ENCODE peak calls at places on chromosomes 4 and X, in six cellular contexts. T, W, O, K, B and P are unnamed samples.

GRCh38 chr4:150950657-150951056 is 64.4 kb downstream of the LRBA start:
- DNase-seq in O (peak), T (no peak), W (no peak), B (no peak), K (no peak), P (no peak)

GRCh38 chr4:175874290-175874689 is 62.2 kb upstream of the GPM6A start:
- DNase-seq in B (no peak), T (no peak), K (no peak), W (no peak), O (no peak), P (no peak)

GRCh38 chrX:137031517-137032377 is 2.0 kb downstream of the GPR101 start:
- DNase-seq in W (peak), K (no peak), O (no peak), T (no peak), B (no peak), P (peak)

GRCh38 chr4:47326067-47326466 is 137.4 kb downstream of the COMMD8 start:
- DNase-seq in B (no peak), K (no peak), W (no peak), O (no peak), T (no peak), P (no peak)

GRCh38 chrX:30948626-30949025 is 59.6 kb upstream of the TAB3 start:
- DNase-seq in W (no peak), T (no peak), B (no peak), O (no peak), K (no peak), P (no peak)

GRCh38 chr4:161991811-161992210 is 172.0 kb downstream of the FSTL5 start:
- DNase-seq in W (no peak), B (no peak), T (no peak), K (no peak), O (no peak), P (no peak)

GRCh38 chr4:107826427-107826980 is 1.8 kb downstream of the SGMS2 start:
- DNase-seq in K (no peak), T (no peak), O (no peak), B (peak), W (no peak), P (no peak)

GRCh38 chrX:134760671-134761070 is 102.4 kb upstream of the PLAC1 start:
- DNase-seq in W (no peak), B (no peak), K (no peak), O (no peak), T (no peak), P (no peak)

GRCh38 chr4:37890501-37891220 is at the start of gene TBC1D1:
- DNase-seq in K (peak), O (peak), B (peak), W (peak), T (peak), P (no peak)

GRCh38 chr4:59608466-59608865 is 1591.7 kb upstream of the ADGRL3 start:
- DNase-seq in B (no peak), O (no peak), W (no peak), K (no peak), T (no peak), P (no peak)

GRCh38 chr4:113106076-113106475 is 56.6 kb downstream of the ANK2 start:
- DNase-seq in T (no peak), B (no peak), W (no peak), O (peak), K (no peak), P (no peak)

GRCh38 chr4:1296324-1297022 is 6.8 kb downstream of the MAEA start:
- DNase-seq in K (peak), W (no peak), B (no peak), T (no peak), O (no peak), P (no peak)

GRCh38 chr4:23234716-23235115 is 542.0 kb downstream of the GBA3 start:
- DNase-seq in W (peak), B (no peak), O (no peak), K (no peak), T (no peak), P (no peak)

GRCh38 chr4:170047774-170048354 is 21.7 kb upstream of the MFAP3L start:
- DNase-seq in O (peak), B (peak), W (peak), T (peak), K (no peak), P (peak)
- TF ChIP-seq POLR2A in O (no peak), B (no peak), W (no peak), T (no peak), K (no peak), P (no peak)

GRCh38 chrX:119468186-119468929 is at the start of gene SLC25A5:
- DNase-seq in O (peak), T (peak), K (peak), W (peak), B (peak), P (peak)
- TF ChIP-seq POLR2A in O (peak), T (peak), K (peak), W (peak), B (peak), P (peak)

GRCh38 chr4:5511791-5512190 is 196.6 kb downstream of the EVC2 start:
- DNase-seq in O (no peak), K (no peak), T (no peak), W (no peak), B (no peak), P (no peak)

DNA sequence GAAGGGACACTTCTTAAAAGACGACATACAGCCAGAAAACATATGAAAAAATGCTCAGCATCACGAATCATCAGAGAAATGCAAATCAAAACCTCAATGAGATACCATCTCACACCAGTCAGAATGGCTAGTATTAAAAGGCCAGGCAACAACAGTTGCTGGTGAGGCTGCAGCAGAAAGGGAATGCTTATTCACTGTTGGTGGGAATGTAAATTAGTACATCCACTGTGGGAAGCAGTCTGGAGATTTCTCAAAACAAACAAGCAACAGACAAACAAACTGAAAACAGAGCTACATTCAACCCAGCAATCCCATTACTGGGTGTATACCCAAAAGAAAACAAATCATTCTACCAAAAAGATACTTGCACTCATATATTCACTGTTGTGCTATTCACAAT is 197.9 kb downstream of the EVC2 start:
- DNase-seq in W (no peak), K (no peak), T (no peak), O (no peak), B (no peak), P (no peak)
- TF ChIP-seq POLR2A in W (no peak), K (no peak), T (no peak), O (no peak), B (no peak), P (no peak)

GRCh38 chr4:40201898-40202297 is 5.1 kb downstream of the RHOH start:
- DNase-seq in K (no peak), W (no peak), B (no peak), T (no peak), O (no peak), P (no peak)

GRCh38 chr4:40199179-40199670 is 2.4 kb downstream of the RHOH start:
- DNase-seq in B (no peak), W (no peak), T (no peak), K (no peak), O (no peak), P (peak)

GRCh38 chr4:40197879-40198689 is 1.3 kb downstream of the RHOH start:
- DNase-seq in T (no peak), W (no peak), O (peak), B (no peak), K (no peak), P (peak)

GRCh38 chr4:40200881-40201797 is 4.3 kb downstream of the RHOH start:
- DNase-seq in K (no peak), W (no peak), B (no peak), O (peak), T (no peak), P (peak)

DNA sequence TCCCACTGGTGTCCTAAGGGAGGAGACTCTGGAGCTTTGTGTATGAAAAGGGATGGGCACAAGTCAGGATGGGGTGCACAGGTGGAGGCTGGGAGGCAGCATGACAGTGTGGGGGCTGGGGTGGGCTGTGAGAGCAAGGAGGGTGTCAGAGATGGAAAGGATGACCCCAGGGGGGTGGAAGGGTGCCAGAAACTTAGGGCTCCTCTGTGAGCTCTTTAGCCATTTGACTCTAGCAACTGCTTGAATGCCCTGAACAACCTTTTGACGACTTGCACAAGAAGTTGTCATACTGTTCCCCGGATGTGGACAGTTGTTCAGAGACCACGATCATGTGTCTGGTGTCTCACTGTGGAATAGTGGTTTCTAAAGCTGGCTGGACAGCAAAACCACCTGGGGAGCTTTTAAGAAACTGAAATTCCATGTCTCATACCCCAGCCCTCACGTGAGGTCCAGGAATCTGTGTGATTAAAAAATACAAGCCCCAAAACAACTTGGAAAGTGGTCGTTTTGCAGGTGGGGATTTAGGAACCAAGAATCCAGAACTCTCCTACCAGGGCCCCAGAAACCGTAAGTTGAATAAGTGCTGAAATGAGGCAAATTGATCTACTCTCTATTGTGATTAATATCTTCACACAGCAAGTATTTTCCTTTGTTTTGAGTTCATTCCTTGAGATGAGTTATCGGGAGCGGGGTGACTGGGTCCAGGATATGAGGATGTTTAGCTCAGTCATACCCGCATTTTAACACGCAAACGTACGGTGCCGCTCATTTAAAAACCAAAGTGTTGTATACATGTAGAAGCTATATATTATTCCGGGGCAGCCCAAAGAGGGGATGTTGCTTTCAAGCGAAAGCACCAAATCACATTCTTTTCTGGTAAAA is 3.4 kb downstream of the RHOH start:
- DNase-seq in O (peak), K (no peak), B (peak), W (peak), T (peak), P (peak)
- TF ChIP-seq POLR2A in O (peak), K (no peak), B (no peak), W (no peak), T (no peak), P (no peak)

DNA sequence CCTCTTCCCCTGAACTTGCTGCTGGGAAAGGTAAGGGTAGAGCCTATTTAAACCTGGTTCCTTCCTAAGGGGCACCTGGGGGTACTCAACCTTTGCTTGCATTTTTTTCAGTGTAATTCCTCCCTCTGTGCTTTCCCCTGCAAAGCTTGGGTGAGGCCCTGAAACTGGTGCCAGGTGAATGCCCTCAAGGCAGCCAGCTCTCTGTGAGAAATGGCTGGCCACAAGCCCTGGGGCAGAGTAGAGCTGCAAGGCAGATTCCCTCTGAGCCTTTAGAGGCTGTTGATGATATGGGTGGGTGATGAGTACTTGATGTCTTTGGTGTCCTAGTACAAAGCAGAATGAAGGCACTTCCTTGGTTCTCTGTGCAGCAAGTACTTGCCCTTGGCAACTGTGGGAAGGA is 125.4 kb upstream of the DGKK start:
- DNase-seq in K (no peak), O (no peak), B (no peak), T (no peak), W (no peak), P (no peak)
- TF ChIP-seq POLR2A in K (no peak), O (no peak), B (no peak), T (no peak), W (no peak), P (no peak)

GRCh38 chr4:10075158-10075863 is 41.3 kb downstream of the WDR1 start:
- DNase-seq in K (no peak), B (peak), O (no peak), T (peak), W (no peak), P (no peak)

GRCh38 chr4:10074767-10075105 is 41.9 kb downstream of the WDR1 start:
- DNase-seq in K (no peak), O (peak), W (peak), T (peak), B (no peak), P (peak)

GRCh38 chr4:10077492-10078335 is 38.9 kb downstream of the WDR1 start:
- DNase-seq in K (no peak), T (peak), B (peak), O (no peak), W (peak), P (no peak)

GRCh38 chr4:10077101-10077491 is 39.5 kb downstream of the WDR1 start:
- DNase-seq in T (peak), K (no peak), O (no peak), B (peak), W (no peak), P (no peak)

GRCh38 chr4:10075953-10076391 is 40.6 kb downstream of the WDR1 start:
- DNase-seq in B (peak), O (no peak), K (no peak), T (peak), W (no peak), P (no peak)
- TF ChIP-seq POLR2A in B (no peak), O (no peak), K (no peak), T (no peak), W (no peak), P (no peak)

GRCh38 chrX:100649550-100650356 is 5.8 kb downstream of the SRPX2 start:
- DNase-seq in B (peak), K (no peak), T (peak), W (peak), O (peak), P (no peak)
- TF ChIP-seq POLR2A in B (no peak), K (no peak), T (peak), W (no peak), O (no peak), P (no peak)

DNA sequence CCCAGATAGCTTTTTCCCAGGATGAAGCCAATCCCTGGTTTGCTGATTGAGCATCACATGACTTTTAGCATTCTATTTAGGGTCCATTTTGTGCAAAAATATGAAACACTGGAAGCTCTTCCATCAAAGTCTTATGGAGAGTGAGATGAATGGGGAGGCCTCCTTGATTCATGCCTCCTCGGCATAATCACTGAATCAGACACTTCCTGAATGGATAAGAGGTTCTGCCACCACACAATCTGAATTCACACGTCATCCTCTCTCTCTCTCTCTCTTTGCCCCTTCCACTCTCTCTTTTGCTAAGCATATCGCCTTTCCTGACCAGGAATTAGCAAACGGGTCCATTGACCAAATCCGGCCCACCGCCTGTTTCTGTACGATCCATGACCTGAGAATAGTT is 68.7 kb downstream of the CRMP1 start:
- DNase-seq in T (no peak), O (no peak), W (no peak), B (no peak), K (peak), P (no peak)
- TF ChIP-seq POLR2A in T (no peak), O (no peak), W (no peak), B (no peak), K (no peak), P (no peak)

GRCh38 chrX:129842510-129843208 is 1.0 kb downstream of the ZDHHC9 start:
- DNase-seq in W (peak), O (no peak), B (peak), T (peak), K (peak), P (no peak)

GRCh38 chrX:129846686-129847085 is 3.0 kb upstream of the ZDHHC9 start:
- DNase-seq in W (no peak), T (no peak), K (no peak), B (no peak), O (no peak), P (no peak)

GRCh38 chrX:129843209-129843458 is 552 bp downstream of the ZDHHC9 start:
- DNase-seq in K (no peak), O (no peak), W (no peak), T (no peak), B (no peak), P (no peak)

GRCh38 chrX:129845616-129846190 is 2.0 kb upstream of the ZDHHC9 start:
- DNase-seq in K (no peak), B (no peak), O (no peak), T (no peak), W (no peak), P (no peak)

DNA sequence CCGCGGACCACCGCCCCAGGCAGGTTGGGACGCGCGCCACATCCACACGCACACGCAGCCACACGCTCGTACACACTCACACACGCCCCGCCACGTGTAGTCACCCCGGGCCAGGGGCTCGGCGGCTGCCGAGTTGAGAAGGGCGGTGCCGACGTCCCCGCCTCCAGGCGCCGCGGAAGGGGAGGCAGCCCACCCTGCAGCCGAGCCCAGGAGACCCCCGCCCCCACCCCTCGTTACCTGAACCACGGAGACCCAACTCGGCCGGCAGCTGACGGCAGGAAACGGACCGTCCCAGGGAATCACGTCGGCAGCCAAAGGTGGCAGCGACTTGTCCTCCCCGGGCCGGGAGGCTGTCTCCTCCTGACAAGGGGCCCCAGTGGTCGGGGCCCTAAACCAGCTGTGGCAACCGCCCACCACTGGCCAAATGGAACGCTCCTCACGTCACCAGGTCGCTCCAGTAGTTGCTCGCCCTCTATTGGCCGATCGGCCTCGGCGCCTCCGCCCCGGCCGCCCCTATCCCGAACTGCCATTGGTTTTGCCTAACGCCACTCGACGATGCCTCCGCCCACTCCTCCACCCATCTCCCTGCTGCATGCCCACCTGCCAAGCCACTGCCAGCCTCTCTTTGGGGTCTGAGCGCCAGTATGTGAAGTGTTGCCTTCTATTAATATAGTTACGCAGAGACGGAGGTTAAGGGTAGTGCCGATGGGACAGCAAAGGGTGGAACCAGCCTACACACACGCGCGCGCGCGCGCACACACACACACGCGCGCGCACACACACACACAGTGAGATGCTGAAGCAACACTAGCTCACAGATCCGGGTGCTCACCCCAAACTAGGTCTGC is at the start of gene ZDHHC9:
- DNase-seq in B (peak), K (peak), O (peak), T (peak), W (peak), P (peak)
- TF ChIP-seq POLR2A in B (no peak), K (no peak), O (no peak), T (peak), W (no peak), P (peak)

GRCh38 chr4:84235131-84235530 is 264.0 kb downstream of the NKX6-1 start:
- DNase-seq in W (no peak), O (no peak), T (no peak), B (no peak), K (no peak), P (no peak)
- TF ChIP-seq POLR2A in W (no peak), O (no peak), T (no peak), B (no peak), K (no peak), P (no peak)